ENCODE peak calls at places on chromosomes 16 and 17, in nine cellular contexts. Y is stimulated activated CD8-positive, alpha-beta memory T cell treated with anti-CD3 and anti-CD28 coated beads, Interleukin-7, amount 100 ng/mL, for 1 hour; Z is endothelial cell; P is NCI-H1105; A is SW480; X is fibroblast of mammary gland; W is PC-3; V is CD4-positive, alpha-beta T cell; I is ACHN. B is an unnamed sample.

GRCh38 chr16:49557070-49557446 is 183.5 kb downstream of the C16orf78 start:
- DNase-seq in Y (no peak), Z (peak), P (peak), A (no peak), X (no peak), W (no peak), V (no peak), I (no peak), B (no peak)

GRCh38 chr17:57578608-57578990 is 166.5 kb downstream of the CCDC182 start:
- DNase-seq in Y (no peak), Z (no peak), P (peak), A (no peak), X (peak), W (no peak), V (no peak), I (no peak), B (no peak)

GRCh38 chr17:3865166-3865565 is 19.1 kb upstream of the NCBP3 start:
- DNase-seq in Y (no peak), Z (no peak), P (no peak), A (no peak), X (peak), W (no peak), V (no peak), I (peak), B (no peak)

GRCh38 chr17:4327638-4328037 is 38.8 kb downstream of the UBE2G1 start:
- DNase-seq in Y (no peak), Z (no peak), P (no peak), A (peak), X (peak), W (peak), V (no peak), I (no peak), B (no peak)

GRCh38 chr17:45149669-45150603 is 1.7 kb downstream of the HEXIM1 start:
- DNase-seq in Y (no peak), Z (peak), P (no peak), A (peak), X (peak), W (peak), V (no peak), I (peak), B (no peak)

GRCh38 chr16:18050234-18050633 is 286.3 kb downstream of the NPIPA8 start:
- DNase-seq in Y (no peak), Z (no peak), P (no peak), A (no peak), X (no peak), W (no peak), V (no peak), I (no peak), B (no peak)

GRCh38 chr16:12086861-12087260 is 110.3 kb downstream of the SNX29 start:
- DNase-seq in Y (no peak), Z (no peak), P (no peak), A (no peak), X (no peak), W (no peak), V (no peak), I (no peak), B (no peak)

GRCh38 chr17:29929006-29929543 is 953 bp downstream of the SSH2 start:
- DNase-seq in Y (no peak), Z (peak), P (peak), A (peak), X (peak), W (peak), V (no peak), I (peak), B (no peak)

GRCh38 chr17:4354862-4355514 is 11.5 kb downstream of the UBE2G1 start:
- DNase-seq in Y (no peak), Z (no peak), P (no peak), A (no peak), X (no peak), W (peak), V (no peak), I (no peak), B (no peak)

GRCh38 chr17:5640726-5641125 is 56.4 kb upstream of the NLRP1 start:
- DNase-seq in Y (no peak), Z (no peak), P (no peak), A (no peak), X (no peak), W (no peak), V (no peak), I (no peak), B (no peak)

GRCh38 chr16:29744541-29745101 is 1.2 kb downstream of the C16orf54 start:
- DNase-seq in Y (no peak), Z (no peak), P (no peak), A (no peak), X (no peak), W (no peak), V (peak), I (no peak), B (no peak)

GRCh38 chr16:23694707-23695373 is 16.2 kb downstream of the PLK1 start:
- DNase-seq in Y (no peak), Z (peak), P (no peak), A (no peak), X (peak), W (no peak), V (no peak), I (peak), B (no peak)

GRCh38 chr16:57537596-57538234 is 1.3 kb upstream of the CCDC102A start:
- DNase-seq in Y (no peak), Z (no peak), P (no peak), A (no peak), X (no peak), W (no peak), V (no peak), I (no peak), B (no peak)

GRCh38 chr17:73639926-73640325 is 4.3 kb downstream of the SDK2 start:
- DNase-seq in Y (no peak), Z (no peak), P (peak), A (no peak), X (no peak), W (peak), V (no peak), I (no peak), B (no peak)